ENCODE peak calls at places on chromosomes 5 and 9, in nine cellular contexts. One of them, this sample, is unnamed.

GRCh38 chr5:135741040-135741439 is 93.4 kb upstream of the SLC25A48 start:
- DNase-seq in GM12891: no peak
- DNase-seq in HEK293T: no peak
- DNase-seq in naive thymus-derived CD8-positive, alpha-beta T cell: no peak
- DNase-seq in endothelial cell: no peak
- DNase-seq in mammary epithelial cell: no peak
- DNase-seq in ELF-1: peak
- DNase-seq in NK-92 treated with Interleukin-12 subunit alpha and Interleukin-12 subunit beta, amount 100 ng/mL, for 24 hours: no peak
- DNase-seq in MM.1S: no peak
- DNase-seq in this sample: no peak

GRCh38 chr5:31809037-31809910 is 170.3 kb downstream of the PDZD2 start:
- DNase-seq in GM12891: peak
- DNase-seq in HEK293T: peak
- DNase-seq in naive thymus-derived CD8-positive, alpha-beta T cell: peak
- DNase-seq in endothelial cell: peak
- DNase-seq in mammary epithelial cell: peak
- DNase-seq in ELF-1: peak
- DNase-seq in NK-92 treated with Interleukin-12 subunit alpha and Interleukin-12 subunit beta, amount 100 ng/mL, for 24 hours: no peak
- DNase-seq in MM.1S: peak
- DNase-seq in this sample: peak

GRCh38 chr5:80083115-80083890 is 48.2 kb downstream of the THBS4 start:
- DNase-seq in GM12891: peak
- DNase-seq in HEK293T: peak
- DNase-seq in naive thymus-derived CD8-positive, alpha-beta T cell: peak
- DNase-seq in endothelial cell: peak
- DNase-seq in mammary epithelial cell: peak
- DNase-seq in ELF-1: peak
- DNase-seq in NK-92 treated with Interleukin-12 subunit alpha and Interleukin-12 subunit beta, amount 100 ng/mL, for 24 hours: no peak
- DNase-seq in MM.1S: peak
- DNase-seq in this sample: no peak

GRCh38 chr5:7690557-7690956 is 160.4 kb downstream of the CFAP90 start:
- DNase-seq in GM12891: no peak
- DNase-seq in HEK293T: no peak
- DNase-seq in naive thymus-derived CD8-positive, alpha-beta T cell: no peak
- DNase-seq in endothelial cell: no peak
- DNase-seq in mammary epithelial cell: no peak
- DNase-seq in ELF-1: peak
- DNase-seq in NK-92 treated with Interleukin-12 subunit alpha and Interleukin-12 subunit beta, amount 100 ng/mL, for 24 hours: no peak
- DNase-seq in MM.1S: no peak
- DNase-seq in this sample: peak

GRCh38 chr9:99103909-99104458 is 929 bp upstream of the TGFBR1 start:
- DNase-seq in GM12891: no peak
- DNase-seq in HEK293T: no peak
- DNase-seq in naive thymus-derived CD8-positive, alpha-beta T cell: peak
- DNase-seq in endothelial cell: no peak
- DNase-seq in mammary epithelial cell: no peak
- DNase-seq in ELF-1: no peak
- DNase-seq in NK-92 treated with Interleukin-12 subunit alpha and Interleukin-12 subunit beta, amount 100 ng/mL, for 24 hours: no peak
- DNase-seq in MM.1S: no peak
- DNase-seq in this sample: no peak

GRCh38 chr9:98375138-98375726 is 119.8 kb upstream of the TBC1D2 start:
- DNase-seq in GM12891: no peak
- DNase-seq in HEK293T: no peak
- DNase-seq in naive thymus-derived CD8-positive, alpha-beta T cell: no peak
- DNase-seq in endothelial cell: no peak
- DNase-seq in mammary epithelial cell: peak
- DNase-seq in ELF-1: no peak
- DNase-seq in NK-92 treated with Interleukin-12 subunit alpha and Interleukin-12 subunit beta, amount 100 ng/mL, for 24 hours: no peak
- DNase-seq in MM.1S: no peak
- DNase-seq in this sample: no peak

GRCh38 chr5:139138790-139139189 is 59.4 kb downstream of the SIL1 start:
- DNase-seq in GM12891: no peak
- DNase-seq in HEK293T: no peak
- DNase-seq in naive thymus-derived CD8-positive, alpha-beta T cell: no peak
- DNase-seq in endothelial cell: peak
- DNase-seq in mammary epithelial cell: peak
- DNase-seq in ELF-1: peak
- DNase-seq in NK-92 treated with Interleukin-12 subunit alpha and Interleukin-12 subunit beta, amount 100 ng/mL, for 24 hours: no peak
- DNase-seq in MM.1S: no peak
- DNase-seq in this sample: no peak

GRCh38 chr5:16160706-16161105 is 18.9 kb downstream of the MARCHF11 start:
- DNase-seq in GM12891: no peak
- DNase-seq in HEK293T: peak
- DNase-seq in naive thymus-derived CD8-positive, alpha-beta T cell: peak
- DNase-seq in endothelial cell: peak
- DNase-seq in mammary epithelial cell: peak
- DNase-seq in ELF-1: peak
- DNase-seq in NK-92 treated with Interleukin-12 subunit alpha and Interleukin-12 subunit beta, amount 100 ng/mL, for 24 hours: no peak
- DNase-seq in MM.1S: peak
- DNase-seq in this sample: peak

GRCh38 chr5:39394946-39395345 is 29.8 kb downstream of the DAB2 start:
- DNase-seq in GM12891: no peak
- DNase-seq in HEK293T: no peak
- DNase-seq in naive thymus-derived CD8-positive, alpha-beta T cell: no peak
- DNase-seq in endothelial cell: no peak
- DNase-seq in mammary epithelial cell: peak
- DNase-seq in ELF-1: no peak
- DNase-seq in NK-92 treated with Interleukin-12 subunit alpha and Interleukin-12 subunit beta, amount 100 ng/mL, for 24 hours: no peak
- DNase-seq in MM.1S: no peak
- DNase-seq in this sample: no peak

GRCh38 chr5:68458416-68458815 is 242.9 kb downstream of the PIK3R1 start:
- DNase-seq in GM12891: no peak
- DNase-seq in HEK293T: no peak
- DNase-seq in naive thymus-derived CD8-positive, alpha-beta T cell: peak
- DNase-seq in endothelial cell: no peak
- DNase-seq in mammary epithelial cell: no peak
- DNase-seq in ELF-1: no peak
- DNase-seq in NK-92 treated with Interleukin-12 subunit alpha and Interleukin-12 subunit beta, amount 100 ng/mL, for 24 hours: no peak
- DNase-seq in MM.1S: no peak
- DNase-seq in this sample: no peak

GRCh38 chr9:134784612-134785305 is 95.9 kb upstream of the FCN2 start:
- DNase-seq in GM12891: no peak
- DNase-seq in HEK293T: no peak
- DNase-seq in naive thymus-derived CD8-positive, alpha-beta T cell: no peak
- DNase-seq in endothelial cell: no peak
- DNase-seq in mammary epithelial cell: no peak
- DNase-seq in ELF-1: peak
- DNase-seq in NK-92 treated with Interleukin-12 subunit alpha and Interleukin-12 subunit beta, amount 100 ng/mL, for 24 hours: no peak
- DNase-seq in MM.1S: no peak
- DNase-seq in this sample: no peak

GRCh38 chr5:109939109-109939682 is 249.5 kb downstream of the MAN2A1 start:
- DNase-seq in GM12891: no peak
- DNase-seq in HEK293T: no peak
- DNase-seq in naive thymus-derived CD8-positive, alpha-beta T cell: no peak
- DNase-seq in endothelial cell: no peak
- DNase-seq in mammary epithelial cell: peak
- DNase-seq in ELF-1: no peak
- DNase-seq in NK-92 treated with Interleukin-12 subunit alpha and Interleukin-12 subunit beta, amount 100 ng/mL, for 24 hours: no peak
- DNase-seq in MM.1S: no peak
- DNase-seq in this sample: no peak

GRCh38 chr5:143812085-143812705 is at the start of gene HMHB1:
- DNase-seq in GM12891: no peak
- DNase-seq in HEK293T: no peak
- DNase-seq in naive thymus-derived CD8-positive, alpha-beta T cell: no peak
- DNase-seq in endothelial cell: no peak
- DNase-seq in mammary epithelial cell: no peak
- DNase-seq in ELF-1: no peak
- DNase-seq in NK-92 treated with Interleukin-12 subunit alpha and Interleukin-12 subunit beta, amount 100 ng/mL, for 24 hours: no peak
- DNase-seq in MM.1S: peak
- DNase-seq in this sample: no peak

This sample was measured in WERI-Rb-1.